ENCODE peak calls at places on chromosomes 11 and 22, in five cellular contexts. P is left ventricle myocardium inferior, X is HFFc6, F is astrocyte of the cerebellum, M is body of pancreas. Y is an unnamed sample.

GRCh38 chr11:29629281-29629680 is 387.5 kb downstream of the KCNA4 start:
- DNase-seq in P (no peak), M (no peak), X (peak; percentile 0), F (no peak), Y (no peak)

GRCh38 chr22:28171135-28171534 is 252.1 kb upstream of the PITPNB start:
- DNase-seq in P (no peak), M (no peak), X (no peak), F (no peak), Y (no peak)

GRCh38 chr11:66068923-66069714 is 953 bp upstream of the PACS1 start:
- DNase-seq in P (peak; percentile 40), X (peak; percentile 59), F (no peak), M (peak; percentile 77), Y (peak; percentile 40)

GRCh38 chr22:24843048-24843447 is 37.0 kb downstream of the SGSM1 start:
- DNase-seq in P (no peak), X (no peak), M (no peak), F (no peak), Y (no peak)

GRCh38 chr11:46972821-46973220 is 36.3 kb downstream of the CSTPP1 start:
- DNase-seq in F (no peak), M (no peak), X (no peak), P (no peak), Y (no peak)

GRCh38 chr11:62427630-62428233 is 8.9 kb downstream of the SCGB1A1 start:
- DNase-seq in F (no peak), M (no peak), X (peak; percentile 46), P (no peak), Y (no peak)

GRCh38 chr11:100105605-100106358 is 581.3 kb upstream of the ARHGAP42 start:
- DNase-seq in P (no peak), F (no peak), X (no peak), M (no peak), Y (no peak)

GRCh38 chr11:57541099-57541670 is 3.8 kb downstream of the SMTNL1 start:
- DNase-seq in M (no peak), X (no peak), P (no peak), F (no peak), Y (no peak)

GRCh38 chr22:24433868-24434471 is 6.6 kb downstream of the ADORA2A start:
- DNase-seq in F (no peak), M (peak; percentile 55), P (no peak), X (peak; percentile 60), Y (peak; percentile 30)

GRCh38 chr11:129115652-129116585 is 76.2 kb downstream of the ARHGAP32 start:
- DNase-seq in M (no peak), X (peak; percentile 25), P (no peak), F (peak; percentile 15), Y (peak; percentile 16)

GRCh38 chr11:12167098-12167999 is 57.0 kb downstream of the MICAL2 start:
- DNase-seq in P (no peak), X (peak; percentile 90), F (no peak), M (no peak), Y (peak; percentile 93)

GRCh38 chr22:46537946-46538815 is 761 bp upstream of the CELSR1 start:
- DNase-seq in F (no peak), P (peak; percentile 18), X (peak; percentile 32), M (no peak), Y (peak; percentile 68)

GRCh38 chr11:1827095-1827797 is 7.5 kb upstream of the SYT8 start:
- DNase-seq in M (peak; percentile 90), P (no peak), X (peak; percentile 61), F (peak; percentile 76), Y (peak; percentile 95)

GRCh38 chr11:3196161-3197043 is 22.2 kb downstream of the MRGPRG start:
- DNase-seq in F (no peak), M (no peak), P (no peak), X (no peak), Y (no peak)

GRCh38 chr22:44764373-44764772 is 12.0 kb downstream of the ARHGAP8 start:
- DNase-seq in F (no peak), X (no peak), P (no peak), M (no peak), Y (no peak)

GRCh38 chr22:37672920-37673453 is 2.4 kb upstream of the LGALS1 start:
- DNase-seq in M (no peak), P (no peak), X (no peak), F (no peak), Y (no peak)

GRCh38 chr11:62925745-62926668 is 4.8 kb upstream of the CHRM1 start:
- DNase-seq in F (no peak), X (no peak), M (no peak), P (no peak), Y (no peak)

GRCh38 chr11:8223513-8223899 is 40.2 kb downstream of the LMO1 start:
- DNase-seq in F (no peak), M (no peak), P (no peak), X (peak; percentile 15), Y (peak; percentile 27)

GRCh38 chr11:44623321-44623715 is 57.9 kb downstream of the CD82 start:
- DNase-seq in P (no peak), F (no peak), M (no peak), X (no peak), Y (no peak)

GRCh38 chr11:113177596-113178115 is 136.7 kb upstream of the TTC12 start:
- DNase-seq in M (no peak), P (no peak), F (no peak), X (no peak), Y (no peak)

GRCh38 chr22:29203883-29204282 is 1.8 kb upstream of the EMID1 start:
- DNase-seq in F (no peak), X (no peak), P (no peak), M (no peak), Y (no peak)

GRCh38 chr22:29200901-29201300 is 4.8 kb upstream of the EMID1 start:
- DNase-seq in M (no peak), P (no peak), F (no peak), X (no peak), Y (no peak)

GRCh38 chr22:29201722-29202230 is 3.9 kb upstream of the EMID1 start:
- DNase-seq in F (no peak), X (no peak), M (no peak), P (no peak), Y (no peak)

GRCh38 chr22:29203456-29203855 is 2.2 kb upstream of the EMID1 start:
- DNase-seq in X (no peak), P (no peak), M (no peak), F (no peak), Y (no peak)

DNA sequence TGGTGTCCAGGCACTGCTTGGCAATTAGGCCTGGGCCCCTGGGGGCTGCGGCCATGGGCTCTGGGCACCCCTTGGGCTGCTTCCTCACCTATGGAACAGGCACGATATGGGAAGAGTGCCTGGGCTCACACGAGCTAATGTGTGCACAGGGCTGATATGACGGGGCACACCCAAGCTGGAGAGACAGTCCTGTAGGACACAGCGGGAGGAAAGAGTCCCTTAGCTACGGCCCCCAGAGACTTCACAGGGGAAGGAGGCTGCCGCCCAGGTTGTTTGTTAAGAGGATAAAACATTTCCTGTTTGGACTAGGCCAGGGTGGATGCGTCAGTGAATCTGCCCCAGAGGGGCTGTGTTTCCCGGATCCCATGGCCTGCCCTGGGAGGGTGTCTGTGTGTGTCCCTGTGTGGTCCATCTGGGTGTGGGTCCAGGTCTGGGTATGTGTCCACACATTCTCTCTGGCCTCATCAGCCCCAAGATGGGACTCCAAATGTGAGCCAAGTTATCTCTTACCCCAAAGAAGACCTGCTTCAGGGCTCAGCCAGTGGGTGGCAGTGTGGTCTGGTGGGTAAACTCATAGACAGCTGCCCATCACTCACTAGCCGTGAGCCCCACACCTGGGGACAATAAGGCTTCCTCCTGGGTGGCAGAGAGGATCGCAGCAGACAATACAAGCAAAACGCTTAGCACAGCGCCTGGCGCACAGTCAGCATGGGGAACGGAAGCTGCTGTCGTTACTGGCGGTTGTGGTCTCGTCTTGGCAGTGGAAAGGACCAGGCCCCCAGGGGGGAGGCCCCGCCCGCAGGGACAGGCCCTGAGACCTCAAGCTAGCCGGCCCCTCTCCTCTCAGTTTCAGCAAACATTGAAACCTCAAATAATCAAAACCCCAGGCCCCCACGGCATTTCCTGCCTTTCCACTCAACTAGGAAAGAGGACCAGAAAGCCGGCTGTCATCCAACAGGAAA is 3.2 kb upstream of the EMID1 start:
- DNase-seq in M (peak; percentile 29), X (no peak), P (peak; percentile 63), F (peak; percentile 88), Y (peak; percentile 21)
- TF ChIP-seq CTCF in M (peak; percentile 38), X (peak; percentile 47), P (peak; percentile 40), F (peak; percentile 21), Y (peak; percentile 12)

DNA sequence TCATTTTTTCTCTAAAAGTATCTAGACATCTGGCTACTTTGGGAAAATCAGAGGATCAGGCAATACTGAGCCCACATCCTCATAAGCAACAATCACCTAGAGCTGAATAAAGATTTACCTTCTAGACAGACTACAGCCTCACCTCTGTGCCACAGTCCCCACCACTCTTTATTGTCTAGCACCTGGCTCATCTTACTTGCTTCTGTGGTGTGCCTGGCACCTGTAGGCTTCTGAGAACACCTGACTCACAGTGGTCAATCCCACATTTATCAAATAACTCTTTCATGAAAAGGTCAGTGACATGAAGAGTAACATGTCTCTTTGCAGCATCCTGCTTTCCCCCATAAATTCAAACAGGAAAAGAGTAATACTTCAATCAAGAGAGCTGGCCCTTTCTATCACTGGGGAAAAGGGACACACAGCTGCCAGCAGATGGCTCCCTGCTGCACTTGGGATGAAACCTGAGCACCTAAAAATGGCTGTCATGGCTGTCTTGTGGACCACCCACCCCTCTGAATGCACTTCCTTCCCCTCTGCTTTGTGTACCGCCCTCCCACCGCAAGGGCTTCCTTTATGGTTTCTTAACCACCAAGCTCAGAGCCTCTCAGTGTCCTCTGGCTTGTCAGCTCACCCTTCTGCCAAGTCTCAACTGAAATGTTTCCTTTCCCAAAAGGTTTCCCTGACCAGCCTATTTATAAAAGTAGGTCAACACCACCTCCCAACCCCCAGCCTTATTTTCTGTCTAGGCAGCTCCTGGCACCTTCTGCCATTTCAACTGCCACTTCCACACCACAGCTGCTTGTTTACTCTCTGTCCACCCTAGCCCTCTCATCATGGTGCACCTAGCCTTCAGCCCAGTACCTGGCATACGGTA is 9.3 kb downstream of the TFIP11 start:
- DNase-seq in X (peak; percentile 33), P (peak; percentile 29), M (peak; percentile 48), F (peak; percentile 28), Y (peak; percentile 18)
- TF ChIP-seq CTCF in X (peak; percentile 77), P (peak; percentile 64), M (peak; percentile 42), F (peak; percentile 75), Y (peak; percentile 43)

GRCh38 chr11:9759519-9760179 is 95.8 kb downstream of the SWAP70 start:
- DNase-seq in X (peak; percentile 99), M (peak; percentile 82), P (peak; percentile 83), F (peak; percentile 96), Y (peak; percentile 99)

GRCh38 chr11:9756878-9757277 is 93.0 kb downstream of the SWAP70 start:
- DNase-seq in M (no peak), X (no peak), P (no peak), F (no peak), Y (no peak)

GRCh38 chr11:9757809-9758675 is 94.2 kb downstream of the SWAP70 start:
- DNase-seq in F (no peak), P (peak; percentile 90), X (peak; percentile 52), M (peak; percentile 89), Y (peak; percentile 64)

GRCh38 chr11:9760180-9760550 is 96.3 kb downstream of the SWAP70 start:
- DNase-seq in M (peak; percentile 68), F (peak; percentile 95), P (peak; percentile 95), X (peak; percentile 87), Y (peak; percentile 55)

GRCh38 chr11:9758676-9759518 is 95.0 kb downstream of the SWAP70 start:
- DNase-seq in P (peak; percentile 90), M (peak; percentile 71), F (no peak), X (peak; percentile 36), Y (peak; percentile 74)
- TF ChIP-seq CTCF in P (peak; percentile 7), M (peak; percentile 41), F (no peak), X (no peak), Y (no peak)

DNA sequence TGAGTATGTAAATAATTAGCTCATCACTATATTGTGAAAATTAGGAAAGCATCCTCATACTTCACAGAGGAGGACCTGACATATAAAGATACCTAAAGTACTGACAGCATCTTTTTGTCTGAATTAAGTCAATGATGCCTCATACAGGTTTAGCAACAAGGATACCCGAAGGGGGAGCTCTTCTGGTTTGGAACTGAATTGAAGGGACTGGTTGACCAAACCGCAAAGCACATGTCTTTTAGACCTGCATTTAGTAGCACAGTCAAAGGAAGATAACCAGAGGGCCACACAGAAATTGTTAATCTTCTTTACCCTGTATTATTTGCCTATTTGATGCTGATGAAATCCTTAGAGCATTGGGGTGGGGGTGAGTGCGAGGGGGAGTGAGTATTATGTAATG is 12.9 kb upstream of the WT1 start:
- DNase-seq in P (no peak), M (no peak), F (no peak), X (peak; percentile 10), Y (peak; percentile 54)
- TF ChIP-seq CTCF in P (peak; percentile 17), M (no peak), F (peak; percentile 37), X (peak; percentile 40), Y (no peak)

Y was measured in MCF 10A.